ENCODE peak calls at places on chromosomes 5 and 9, in five cellular contexts. X, G, N, K and R are unnamed samples.

GRCh38 chr9:18730241-18730640 is 256.3 kb downstream of the ADAMTSL1 start:
- DNase-seq in G (no peak), N (no peak), K (no peak), X (no peak), R (no peak)

GRCh38 chr5:77851229-77852067 is 75.3 kb upstream of the TBCA start:
- DNase-seq in G (peak; percentile 22), X (peak; percentile 14), N (no peak), K (peak; percentile 19), R (peak; percentile 26)

GRCh38 chr9:124231095-124231743 is 26.5 kb upstream of the NEK6 start:
- DNase-seq in K (no peak), N (no peak), X (no peak), G (no peak), R (no peak)

GRCh38 chr9:90766736-90767135 is 34.9 kb upstream of the SYK start:
- DNase-seq in K (no peak), N (no peak), G (no peak), X (no peak), R (no peak)

GRCh38 chr9:116891438-116891837 is 204.3 kb downstream of the TRIM32 start:
- DNase-seq in G (no peak), K (no peak), X (no peak), N (no peak), R (peak; percentile 4)

GRCh38 chr9:33524431-33524947 is 438 bp downstream of the ANKRD18B start:
- DNase-seq in X (no peak), N (no peak), K (no peak), G (no peak), R (no peak)

GRCh38 chr9:34995288-34996060 is 5.9 kb downstream of the DNAJB5 start:
- DNase-seq in G (no peak), K (no peak), X (no peak), N (peak; percentile 79), R (no peak)

GRCh38 chr9:33225319-33226152 is 14.4 kb upstream of the SPINK4 start:
- DNase-seq in N (peak; percentile 73), K (peak; percentile 62), X (peak; percentile 68), G (peak; percentile 45), R (no peak)

GRCh38 chr5:168162464-168162863 is 129.0 kb upstream of the WWC1 start:
- DNase-seq in X (no peak), G (no peak), N (no peak), K (peak; percentile 36), R (no peak)

GRCh38 chr5:76771705-76772405 is 47.0 kb upstream of the F2RL1 start:
- DNase-seq in N (no peak), G (no peak), K (no peak), X (no peak), R (no peak)

GRCh38 chr5:93249651-93250289 is 331.2 kb downstream of the NR2F1-AS1 start:
- DNase-seq in N (no peak), G (no peak), X (no peak), K (no peak), R (no peak)

GRCh38 chr5:103228588-103228987 is 30.0 kb upstream of the MACIR start:
- DNase-seq in N (no peak), X (no peak), G (no peak), K (no peak), R (no peak)

GRCh38 chr5:114473541-114473940 is 111.7 kb downstream of the KCNN2 start:
- DNase-seq in K (peak; percentile 90), X (no peak), N (no peak), G (no peak), R (no peak)

GRCh38 chr5:31096238-31096865 is 97.1 kb upstream of the CDH6 start:
- DNase-seq in N (no peak), X (no peak), K (no peak), G (no peak), R (no peak)

GRCh38 chr9:131837316-131837715 is 97.4 kb upstream of the RAPGEF1 start:
- DNase-seq in N (no peak), X (peak; percentile 33), G (no peak), K (peak; percentile 30), R (no peak)

GRCh38 chr5:179731791-179732411 is 721 bp upstream of the MAML1 start:
- DNase-seq in K (no peak), G (peak; percentile 15), N (peak; percentile 60), X (peak; percentile 11), R (no peak)

GRCh38 chr5:54383941-54384340 is 71.6 kb upstream of the HSPB3 start:
- DNase-seq in N (no peak), X (no peak), G (no peak), K (no peak), R (no peak)

GRCh38 chr9:127308559-127309429 is 44.2 kb downstream of the GARNL3 start:
- DNase-seq in K (no peak), N (no peak), X (no peak), G (no peak), R (no peak)

GRCh38 chr9:116337015-116337414 is 183.4 kb downstream of the PAPPA start:
- DNase-seq in X (no peak), K (no peak), G (no peak), N (no peak), R (no peak)

GRCh38 chr9:133986774-133987454 is 5.2 kb downstream of the VAV2 start:
- DNase-seq in K (no peak), N (no peak), G (no peak), X (no peak), R (no peak)

GRCh38 chr5:64384761-64385160 is 121.1 kb upstream of the RGS7BP start:
- DNase-seq in N (no peak), K (no peak), X (no peak), G (no peak), R (no peak)

GRCh38 chr9:14311940-14312572 is 1.9 kb downstream of the NFIB start:
- DNase-seq in X (no peak), K (no peak), N (no peak), G (no peak), R (no peak)

GRCh38 chr9:14314424-14314928 is 535 bp upstream of the NFIB start:
- DNase-seq in X (peak; percentile 90), G (peak; percentile 82), K (peak; percentile 85), N (peak; percentile 84), R (peak; percentile 48)

GRCh38 chr9:14313378-14313940 is 482 bp downstream of the NFIB start:
- DNase-seq in K (peak; percentile 37), X (no peak), N (no peak), G (no peak), R (no peak)

GRCh38 chr9:14313951-14314423 is at the start of gene NFIB:
- DNase-seq in G (peak; percentile 75), X (peak; percentile 58), K (peak; percentile 75), N (no peak), R (no peak)

GRCh38 chr9:14312721-14313377 is 1.1 kb downstream of the NFIB start:
- DNase-seq in X (no peak), G (peak; percentile 49), N (no peak), K (peak; percentile 39), R (no peak)
- H3K27ac ChIP-seq in X (peak overlapping the region; percentile 99), G (peak overlapping the region; percentile 97), N (peak overlapping the region; percentile 100), K (peak overlapping the region; percentile 99), R (peak overlapping the region; percentile 88)

GRCh38 chr9:102164247-102164646 is 425.8 kb upstream of the GRIN3A start:
- DNase-seq in N (no peak), G (no peak), X (no peak), K (no peak), R (no peak)
- H3K27ac ChIP-seq in N (no peak overlapping the region), G (no peak overlapping the region), X (no peak overlapping the region), K (no peak overlapping the region), R (no peak overlapping the region)

GRCh38 chr9:91945277-91946074 is 4.6 kb downstream of the ROR2 start:
- DNase-seq in N (no peak), G (peak; percentile 53), X (no peak), K (peak; percentile 24), R (no peak)
- H3K27ac ChIP-seq in N (peak overlapping the region; percentile 82), G (peak overlapping the region; percentile 61), X (no peak overlapping the region), K (no peak overlapping the region), R (no peak overlapping the region)

GRCh38 chr9:99590879-99591278 is 230.8 kb upstream of the NR4A3 start:
- DNase-seq in N (no peak), K (no peak), G (no peak), X (no peak), R (no peak)

GRCh38 chr9:99594056-99594780 is 227.5 kb upstream of the NR4A3 start:
- DNase-seq in K (no peak), N (no peak), G (no peak), X (no peak), R (no peak)

GRCh38 chr9:99593621-99594020 is 228.1 kb upstream of the NR4A3 start:
- DNase-seq in G (no peak), N (no peak), X (no peak), K (no peak), R (no peak)

GRCh38 chr9:99592834-99593584 is 228.7 kb upstream of the NR4A3 start:
- DNase-seq in N (no peak), K (no peak), X (no peak), G (no peak), R (no peak)

GRCh38 chr9:99591770-99592169 is 229.9 kb upstream of the NR4A3 start:
- DNase-seq in G (no peak), N (no peak), X (no peak), K (no peak), R (no peak)
- H3K27ac ChIP-seq in G (no peak overlapping the region), N (no peak overlapping the region), X (no peak overlapping the region), K (no peak overlapping the region), R (no peak overlapping the region)

DNA sequence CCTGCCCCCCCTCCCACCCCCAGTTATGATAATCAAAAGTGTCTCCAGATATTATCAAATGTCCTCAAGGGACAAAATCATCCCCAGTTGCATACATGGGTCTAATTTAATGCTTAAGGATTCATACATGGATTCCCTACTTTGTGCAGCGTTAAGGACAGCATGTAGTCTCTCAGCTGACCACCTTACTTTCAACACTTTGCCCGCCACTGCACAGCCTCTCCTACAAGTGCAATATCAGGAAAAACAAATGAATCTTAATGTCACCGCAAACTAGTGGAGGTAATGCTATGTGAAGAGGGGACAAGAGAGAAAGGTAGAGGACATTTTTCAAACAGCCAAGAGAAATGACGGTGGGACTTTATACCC is 78.6 kb downstream of the TLE1 start:
- DNase-seq in G (no peak), N (no peak), K (no peak), X (no peak), R (no peak)
- H3K27ac ChIP-seq in G (no peak overlapping the region), N (no peak overlapping the region), K (no peak overlapping the region), X (no peak overlapping the region), R (no peak overlapping the region)

DNA sequence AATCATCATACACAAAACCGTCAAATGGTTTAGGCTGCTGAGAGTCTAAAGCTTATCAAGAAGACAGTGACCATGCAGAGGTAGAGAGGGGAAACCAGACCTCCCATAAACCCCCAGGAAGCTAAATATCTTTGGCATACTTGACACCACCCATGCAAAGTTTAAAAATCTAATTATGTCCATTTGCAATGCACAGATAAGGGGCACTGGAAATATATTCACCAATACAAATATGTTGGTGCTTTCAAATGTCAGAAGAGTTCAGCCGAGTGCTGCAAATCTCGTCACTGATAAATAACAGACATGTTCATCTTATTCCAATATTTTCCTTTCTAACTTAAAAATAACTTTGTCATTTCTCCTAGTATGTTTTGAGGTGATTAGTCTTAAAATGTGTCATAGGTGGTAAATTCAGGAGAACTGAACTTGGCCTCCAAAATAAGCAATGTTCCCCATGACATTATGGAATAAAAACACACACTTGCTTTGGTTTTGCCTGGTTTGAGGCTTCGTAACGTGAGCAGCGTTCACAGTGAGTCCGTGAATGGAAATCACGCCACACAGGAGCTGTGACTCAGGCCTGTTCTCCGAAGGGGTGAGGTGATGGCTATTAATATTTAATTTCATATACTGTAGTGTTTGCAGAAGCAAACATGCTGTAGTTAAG is 182.2 kb downstream of the AOPEP start:
- DNase-seq in K (peak; percentile 74), N (peak; percentile 58), G (no peak), X (peak; percentile 16), R (no peak)
- H3K27ac ChIP-seq in K (peak overlapping the region; percentile 33), N (peak overlapping the region; percentile 68), G (no peak overlapping the region), X (no peak overlapping the region), R (peak overlapping the region; percentile 91)

GRCh38 chr9:130343445-130343918 is 77.9 kb downstream of the HMCN2 start:
- DNase-seq in X (no peak), N (no peak), G (no peak), K (no peak), R (peak; percentile 6)
- H3K27ac ChIP-seq in X (no peak overlapping the region), N (no peak overlapping the region), G (no peak overlapping the region), K (no peak overlapping the region), R (no peak overlapping the region)